ENCODE peak calls at places on chromosomes 13 and 19, in nine cellular contexts. One of them, this sample, is unnamed.
A peak's percentile ranks its signal among the peaks of the same experiment; 100 is the strongest.

GRCh38 chr19:13164370-13165090 is 14.3 kb downstream of the IER2 start:
- DNase-seq in HepG2: peak; percentile 89
- DNase-seq in psoas muscle: peak; percentile 78
- DNase-seq in IMR-90: peak; percentile 61
- DNase-seq in heart left ventricle: peak; percentile 87
- DNase-seq in neuronal stem cell: peak; percentile 80
- DNase-seq in ovary: peak; percentile 50
- DNase-seq in neural progenitor cell: peak; percentile 92
- DNase-seq in mammary epithelial cell: peak; percentile 75
- DNase-seq in this sample: peak; percentile 84

GRCh38 chr13:62014299-62014698 is 598.6 kb upstream of the PCDH20 start:
- DNase-seq in mammary epithelial cell: no peak
- DNase-seq in neural progenitor cell: no peak
- DNase-seq in HepG2: peak; percentile 9
- DNase-seq in heart left ventricle: no peak
- DNase-seq in neuronal stem cell: no peak
- DNase-seq in psoas muscle: no peak
- DNase-seq in ovary: no peak
- DNase-seq in IMR-90: peak; percentile 1
- DNase-seq in this sample: no peak

GRCh38 chr13:30821421-30821820 is 84.7 kb upstream of the MEDAG start:
- DNase-seq in psoas muscle: no peak
- DNase-seq in IMR-90: no peak
- DNase-seq in neural progenitor cell: no peak
- DNase-seq in HepG2: no peak
- DNase-seq in ovary: no peak
- DNase-seq in mammary epithelial cell: peak; percentile 40
- DNase-seq in heart left ventricle: no peak
- DNase-seq in neuronal stem cell: no peak
- DNase-seq in this sample: no peak

GRCh38 chr19:49556412-49557398 is 23.7 kb downstream of the NOSIP start:
- DNase-seq in psoas muscle: no peak
- DNase-seq in neuronal stem cell: no peak
- DNase-seq in HepG2: no peak
- DNase-seq in ovary: no peak
- DNase-seq in heart left ventricle: no peak
- DNase-seq in mammary epithelial cell: no peak
- DNase-seq in neural progenitor cell: peak; percentile 18
- DNase-seq in IMR-90: no peak
- DNase-seq in this sample: no peak

GRCh38 chr13:108728370-108728769 is 99.0 kb downstream of the MYO16 start:
- DNase-seq in heart left ventricle: no peak
- DNase-seq in mammary epithelial cell: no peak
- DNase-seq in neural progenitor cell: peak; percentile 69
- DNase-seq in ovary: no peak
- DNase-seq in neuronal stem cell: no peak
- DNase-seq in IMR-90: no peak
- DNase-seq in HepG2: peak; percentile 33
- DNase-seq in psoas muscle: no peak
- DNase-seq in this sample: no peak

GRCh38 chr13:46202188-46202795 is 9.4 kb upstream of the LRRC63 start:
- DNase-seq in mammary epithelial cell: no peak
- DNase-seq in neuronal stem cell: no peak
- DNase-seq in psoas muscle: no peak
- DNase-seq in heart left ventricle: no peak
- DNase-seq in neural progenitor cell: no peak
- DNase-seq in IMR-90: no peak
- DNase-seq in ovary: no peak
- DNase-seq in HepG2: no peak
- DNase-seq in this sample: no peak

GRCh38 chr19:4059931-4060620 is 6.6 kb downstream of the ZBTB7A start:
- DNase-seq in psoas muscle: peak; percentile 90
- DNase-seq in IMR-90: no peak
- DNase-seq in neuronal stem cell: no peak
- DNase-seq in mammary epithelial cell: peak; percentile 83
- DNase-seq in HepG2: no peak
- DNase-seq in ovary: peak; percentile 75
- DNase-seq in heart left ventricle: peak; percentile 81
- DNase-seq in neural progenitor cell: no peak
- DNase-seq in this sample: peak; percentile 89

GRCh38 chr13:24692541-24692940 is 12.3 kb downstream of the ATP12A start:
- DNase-seq in neuronal stem cell: no peak
- DNase-seq in mammary epithelial cell: no peak
- DNase-seq in IMR-90: peak; percentile 8
- DNase-seq in psoas muscle: peak; percentile 15
- DNase-seq in neural progenitor cell: no peak
- DNase-seq in ovary: no peak
- DNase-seq in heart left ventricle: no peak
- DNase-seq in HepG2: no peak
- DNase-seq in this sample: no peak

DNA sequence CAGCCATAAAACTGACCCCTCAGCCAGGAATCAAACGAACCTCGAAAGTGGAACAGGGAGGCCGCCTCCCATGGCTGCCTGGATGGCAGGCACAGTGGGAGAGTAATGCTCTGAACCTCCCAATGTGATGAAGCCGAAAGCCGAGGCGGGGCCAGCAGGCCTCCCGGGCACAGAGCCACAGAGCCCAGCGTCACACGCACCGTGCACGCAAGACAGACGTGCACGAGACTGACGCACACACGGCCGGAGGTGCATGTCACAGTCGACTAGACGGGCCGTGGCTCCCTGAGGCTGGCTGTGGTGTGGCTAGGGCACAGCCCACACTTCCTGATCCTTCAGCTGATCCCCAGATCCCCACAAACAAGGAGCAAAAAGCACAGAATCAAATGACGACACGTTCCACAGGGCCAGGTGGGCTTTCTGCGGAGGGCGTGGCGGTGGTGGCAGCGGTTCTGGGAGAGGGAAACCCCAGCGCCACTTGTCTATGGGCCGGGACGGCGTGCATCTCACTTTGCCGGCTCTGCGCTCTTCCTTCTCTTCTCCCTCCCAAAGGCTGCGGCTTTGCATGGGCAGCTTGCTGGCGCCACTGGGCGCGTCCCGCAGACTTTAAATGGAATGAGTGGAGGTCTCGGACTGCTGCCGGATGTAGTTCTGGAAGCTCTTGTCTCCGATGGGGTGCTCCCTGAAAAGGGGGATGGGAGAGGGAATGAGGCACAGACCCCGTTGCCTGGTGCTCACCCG is 5.0 kb upstream of the C13orf46 start:
- DNase-seq in IMR-90: no peak
- DNase-seq in heart left ventricle: no peak
- DNase-seq in mammary epithelial cell: no peak
- DNase-seq in psoas muscle: peak; percentile 43
- DNase-seq in neural progenitor cell: no peak
- DNase-seq in neuronal stem cell: no peak
- DNase-seq in ovary: no peak
- DNase-seq in HepG2: no peak
- DNase-seq in this sample: peak; percentile 71
- H3K36me3 ChIP-seq in IMR-90: peaks cover 72% of the 10 kb centered on the region
- H3K36me3 ChIP-seq in heart left ventricle: no peaks in the 10 kb centered on the region
- H3K36me3 ChIP-seq in mammary epithelial cell: no peaks in the 10 kb centered on the region
- H3K36me3 ChIP-seq in psoas muscle: peaks cover 66% of the 10 kb centered on the region
- H3K36me3 ChIP-seq in neural progenitor cell: no peaks in the 10 kb centered on the region
- H3K36me3 ChIP-seq in neuronal stem cell: peaks cover 76% of the 10 kb centered on the region
- H3K36me3 ChIP-seq in ovary: no peaks in the 10 kb centered on the region
- H3K36me3 ChIP-seq in HepG2: no peaks in the 10 kb centered on the region
- H3K36me3 ChIP-seq in this sample: no peaks in the 10 kb centered on the region

GRCh38 chr13:75832812-75833211 is 196.7 kb downstream of the LMO7 start:
- DNase-seq in HepG2: no peak
- DNase-seq in IMR-90: no peak
- DNase-seq in neuronal stem cell: no peak
- DNase-seq in heart left ventricle: no peak
- DNase-seq in psoas muscle: no peak
- DNase-seq in mammary epithelial cell: no peak
- DNase-seq in ovary: no peak
- DNase-seq in neural progenitor cell: no peak
- DNase-seq in this sample: no peak

GRCh38 chr13:75831389-75831788 is 195.3 kb downstream of the LMO7 start:
- DNase-seq in ovary: no peak
- DNase-seq in IMR-90: no peak
- DNase-seq in neuronal stem cell: no peak
- DNase-seq in psoas muscle: no peak
- DNase-seq in heart left ventricle: no peak
- DNase-seq in mammary epithelial cell: no peak
- DNase-seq in neural progenitor cell: no peak
- DNase-seq in HepG2: no peak
- DNase-seq in this sample: no peak

GRCh38 chr13:75838366-75839017 is 202.4 kb downstream of the LMO7 start:
- DNase-seq in heart left ventricle: no peak
- DNase-seq in ovary: no peak
- DNase-seq in neural progenitor cell: no peak
- DNase-seq in mammary epithelial cell: no peak
- DNase-seq in neuronal stem cell: no peak
- DNase-seq in HepG2: no peak
- DNase-seq in psoas muscle: no peak
- DNase-seq in IMR-90: no peak
- DNase-seq in this sample: no peak

GRCh38 chr13:75839418-75839817 is 203.3 kb downstream of the LMO7 start:
- DNase-seq in IMR-90: no peak
- DNase-seq in mammary epithelial cell: no peak
- DNase-seq in ovary: no peak
- DNase-seq in psoas muscle: no peak
- DNase-seq in HepG2: no peak
- DNase-seq in heart left ventricle: no peak
- DNase-seq in neuronal stem cell: no peak
- DNase-seq in neural progenitor cell: no peak
- DNase-seq in this sample: no peak

GRCh38 chr13:75836441-75836840 is 200.3 kb downstream of the LMO7 start:
- DNase-seq in neuronal stem cell: no peak
- DNase-seq in IMR-90: no peak
- DNase-seq in ovary: no peak
- DNase-seq in heart left ventricle: no peak
- DNase-seq in neural progenitor cell: no peak
- DNase-seq in mammary epithelial cell: no peak
- DNase-seq in HepG2: no peak
- DNase-seq in psoas muscle: no peak
- DNase-seq in this sample: no peak
- H3K36me3 ChIP-seq in neuronal stem cell: no peaks in the 10 kb centered on the region
- H3K36me3 ChIP-seq in IMR-90: peaks cover 20% of the 10 kb centered on the region
- H3K36me3 ChIP-seq in ovary: no peaks in the 10 kb centered on the region
- H3K36me3 ChIP-seq in heart left ventricle: no peaks in the 10 kb centered on the region
- H3K36me3 ChIP-seq in neural progenitor cell: no peaks in the 10 kb centered on the region
- H3K36me3 ChIP-seq in mammary epithelial cell: peaks cover 2% of the 10 kb centered on the region
- H3K36me3 ChIP-seq in HepG2: peaks cover 18% of the 10 kb centered on the region
- H3K36me3 ChIP-seq in psoas muscle: peaks cover 81% of the 10 kb centered on the region
- H3K36me3 ChIP-seq in this sample: peaks cover under 1% of the 10 kb centered on the region

GRCh38 chr13:102694944-102695343 is at the start of gene METTL21C:
- DNase-seq in neuronal stem cell: no peak
- DNase-seq in heart left ventricle: no peak
- DNase-seq in HepG2: no peak
- DNase-seq in neural progenitor cell: no peak
- DNase-seq in mammary epithelial cell: no peak
- DNase-seq in ovary: no peak
- DNase-seq in psoas muscle: no peak
- DNase-seq in IMR-90: no peak
- DNase-seq in this sample: no peak

GRCh38 chr13:102696465-102696864 is 1.6 kb upstream of the METTL21C start:
- DNase-seq in neural progenitor cell: no peak
- DNase-seq in mammary epithelial cell: no peak
- DNase-seq in heart left ventricle: no peak
- DNase-seq in psoas muscle: no peak
- DNase-seq in HepG2: no peak
- DNase-seq in neuronal stem cell: no peak
- DNase-seq in IMR-90: no peak
- DNase-seq in ovary: no peak
- DNase-seq in this sample: no peak

GRCh38 chr13:102690883-102691282 is 4.0 kb downstream of the METTL21C start:
- DNase-seq in psoas muscle: no peak
- DNase-seq in heart left ventricle: no peak
- DNase-seq in neural progenitor cell: no peak
- DNase-seq in IMR-90: no peak
- DNase-seq in neuronal stem cell: no peak
- DNase-seq in mammary epithelial cell: no peak
- DNase-seq in ovary: no peak
- DNase-seq in HepG2: no peak
- DNase-seq in this sample: no peak

GRCh38 chr13:102693781-102694180 is 1.1 kb downstream of the METTL21C start:
- DNase-seq in heart left ventricle: no peak
- DNase-seq in psoas muscle: no peak
- DNase-seq in neuronal stem cell: no peak
- DNase-seq in HepG2: no peak
- DNase-seq in ovary: no peak
- DNase-seq in IMR-90: peak; percentile 64
- DNase-seq in mammary epithelial cell: no peak
- DNase-seq in neural progenitor cell: no peak
- DNase-seq in this sample: no peak

GRCh38 chr13:102693250-102693649 is 1.6 kb downstream of the METTL21C start:
- DNase-seq in heart left ventricle: no peak
- DNase-seq in psoas muscle: no peak
- DNase-seq in HepG2: no peak
- DNase-seq in IMR-90: no peak
- DNase-seq in ovary: no peak
- DNase-seq in neural progenitor cell: no peak
- DNase-seq in neuronal stem cell: no peak
- DNase-seq in mammary epithelial cell: no peak
- DNase-seq in this sample: no peak
- H3K36me3 ChIP-seq in heart left ventricle: no peaks in the 10 kb centered on the region
- H3K36me3 ChIP-seq in psoas muscle: no peaks in the 10 kb centered on the region
- H3K36me3 ChIP-seq in HepG2: no peaks in the 10 kb centered on the region
- H3K36me3 ChIP-seq in IMR-90: no peaks in the 10 kb centered on the region
- H3K36me3 ChIP-seq in ovary: no peaks in the 10 kb centered on the region
- H3K36me3 ChIP-seq in neural progenitor cell: no peaks in the 10 kb centered on the region
- H3K36me3 ChIP-seq in neuronal stem cell: no peaks in the 10 kb centered on the region
- H3K36me3 ChIP-seq in mammary epithelial cell: no peaks in the 10 kb centered on the region
- H3K36me3 ChIP-seq in this sample: no peaks in the 10 kb centered on the region

GRCh38 chr19:47750752-47751151 is 5.4 kb downstream of the NOP53 start:
- DNase-seq in neuronal stem cell: no peak
- DNase-seq in neural progenitor cell: no peak
- DNase-seq in ovary: no peak
- DNase-seq in psoas muscle: no peak
- DNase-seq in HepG2: no peak
- DNase-seq in heart left ventricle: no peak
- DNase-seq in IMR-90: no peak
- DNase-seq in mammary epithelial cell: no peak
- DNase-seq in this sample: no peak

GRCh38 chr19:47754206-47755064 is 9.1 kb downstream of the NOP53 start:
- DNase-seq in neural progenitor cell: no peak
- DNase-seq in psoas muscle: no peak
- DNase-seq in heart left ventricle: no peak
- DNase-seq in IMR-90: no peak
- DNase-seq in mammary epithelial cell: no peak
- DNase-seq in HepG2: no peak
- DNase-seq in ovary: no peak
- DNase-seq in neuronal stem cell: no peak
- DNase-seq in this sample: no peak

GRCh38 chr19:47752440-47753211 is 7.3 kb downstream of the NOP53 start:
- DNase-seq in ovary: no peak
- DNase-seq in psoas muscle: no peak
- DNase-seq in HepG2: no peak
- DNase-seq in neuronal stem cell: no peak
- DNase-seq in mammary epithelial cell: no peak
- DNase-seq in IMR-90: no peak
- DNase-seq in heart left ventricle: no peak
- DNase-seq in neural progenitor cell: no peak
- DNase-seq in this sample: no peak

GRCh38 chr19:47745010-47745901 is at the start of gene NOP53:
- DNase-seq in neuronal stem cell: peak; percentile 98
- DNase-seq in mammary epithelial cell: peak; percentile 94
- DNase-seq in ovary: peak; percentile 96
- DNase-seq in neural progenitor cell: peak; percentile 98
- DNase-seq in IMR-90: peak; percentile 96
- DNase-seq in heart left ventricle: peak; percentile 96
- DNase-seq in HepG2: peak; percentile 92
- DNase-seq in psoas muscle: peak; percentile 98
- DNase-seq in this sample: peak; percentile 97

DNA sequence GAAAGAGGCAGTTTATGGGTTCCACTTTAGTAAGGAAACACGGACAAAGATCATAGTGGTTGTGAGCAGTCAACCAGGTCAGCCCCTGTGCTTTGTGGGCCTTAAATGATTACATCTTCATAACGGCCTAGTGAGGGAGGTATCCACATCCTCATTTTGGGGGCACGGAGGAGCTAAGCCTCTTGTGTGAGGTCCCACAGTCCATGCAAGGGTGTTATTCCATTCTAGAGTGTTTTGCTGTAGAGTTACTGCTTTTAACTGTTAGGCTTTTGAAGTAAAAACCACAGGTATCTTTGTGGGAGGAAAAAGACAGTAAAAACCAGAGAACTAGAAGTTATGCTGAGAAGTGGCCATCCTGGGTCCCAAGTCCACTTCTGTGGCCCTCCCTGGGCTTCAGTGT is 4.0 kb downstream of the NOP53 start:
- DNase-seq in psoas muscle: no peak
- DNase-seq in neural progenitor cell: no peak
- DNase-seq in neuronal stem cell: no peak
- DNase-seq in HepG2: no peak
- DNase-seq in IMR-90: no peak
- DNase-seq in ovary: no peak
- DNase-seq in heart left ventricle: no peak
- DNase-seq in mammary epithelial cell: no peak
- DNase-seq in this sample: no peak
- H3K36me3 ChIP-seq in psoas muscle: peaks cover 79% of the 10 kb centered on the region
- H3K36me3 ChIP-seq in neural progenitor cell: no peaks in the 10 kb centered on the region
- H3K36me3 ChIP-seq in neuronal stem cell: peaks cover 75% of the 10 kb centered on the region
- H3K36me3 ChIP-seq in HepG2: peaks cover 32% of the 10 kb centered on the region
- H3K36me3 ChIP-seq in IMR-90: peaks cover 55% of the 10 kb centered on the region
- H3K36me3 ChIP-seq in ovary: no peaks in the 10 kb centered on the region
- H3K36me3 ChIP-seq in heart left ventricle: no peaks in the 10 kb centered on the region
- H3K36me3 ChIP-seq in mammary epithelial cell: peaks cover 16% of the 10 kb centered on the region
- H3K36me3 ChIP-seq in this sample: peaks cover 5% of the 10 kb centered on the region